ENCODE peak calls at places on chromosomes 11 and 22, in seven cellular contexts. F is upper lobe of right lung, H is HFF-Myc, Q is cardiac muscle cell, B is foreskin fibroblast, M is ovary, T is GM12865. G is an unnamed sample.

GRCh38 chr11:82811369-82811768 is 77.7 kb upstream of the FAM181B start:
- DNase-seq in F (no peak), H (no peak), Q (no peak), B (no peak), M (no peak), T (no peak), G (no peak)

GRCh38 chr11:128437137-128437536 is 150.2 kb downstream of the ETS1 start:
- DNase-seq in F (no peak), H (no peak), Q (no peak), B (peak), M (peak), T (no peak), G (no peak)

GRCh38 chr11:121437018-121437685 is 15.0 kb upstream of the SORL1 start:
- DNase-seq in F (no peak), H (no peak), Q (no peak), B (peak), M (no peak), T (no peak), G (no peak)

GRCh38 chr22:17824452-17824851 is 50.2 kb upstream of the BID start:
- DNase-seq in F (no peak), H (no peak), Q (no peak), B (no peak), M (no peak), T (no peak), G (no peak)

GRCh38 chr11:113895367-113896155 is 9.0 kb upstream of the HTR3B start:
- DNase-seq in F (no peak), H (no peak), Q (peak), B (no peak), M (no peak), T (no peak), G (no peak)

GRCh38 chr11:35207471-35208403 is 68.8 kb downstream of the CD44 start:
- DNase-seq in F (no peak), H (no peak), Q (no peak), B (no peak), M (no peak), T (no peak), G (no peak)

GRCh38 chr11:123381817-123382554 is 48.1 kb upstream of the GRAMD1B start:
- DNase-seq in F (no peak), H (no peak), Q (no peak), B (no peak), M (no peak), T (peak), G (no peak)

GRCh38 chr11:119729581-119730346 is 764 bp upstream of the NECTIN1 start:
- DNase-seq in F (peak), H (peak), Q (no peak), B (peak), M (peak), T (no peak), G (peak)

GRCh38 chr11:9565822-9566560 is 7.5 kb upstream of the WEE1 start:
- DNase-seq in F (no peak), H (peak), Q (peak), B (peak), M (peak), T (peak), G (peak)

GRCh38 chr22:48137640-48138039 is 1375.2 kb downstream of the TBC1D22A start:
- DNase-seq in F (no peak), H (no peak), Q (no peak), B (no peak), M (no peak), T (no peak), G (no peak)

GRCh38 chr11:62423012-62423411 is 4.2 kb downstream of the SCGB1A1 start:
- DNase-seq in F (no peak), H (no peak), Q (no peak), B (no peak), M (no peak), T (no peak), G (no peak)

GRCh38 chr22:19691721-19692341 is 22.5 kb upstream of the SEPTIN5 start:
- DNase-seq in F (peak), H (no peak), Q (peak), B (peak), M (no peak), T (no peak), G (peak)

GRCh38 chr22:27984001-27984695 is 65.1 kb upstream of the PITPNB start:
- DNase-seq in F (no peak), H (no peak), Q (no peak), B (no peak), M (no peak), T (no peak), G (no peak)

GRCh38 chr22:25564320-25564978 is at the start of gene GRK3:
- DNase-seq in F (peak), H (peak), Q (peak), B (peak), M (peak), T (peak), G (no peak)

GRCh38 chr11:5348516-5349194 is 2.7 kb upstream of the OR51B6 start:
- DNase-seq in F (no peak), H (no peak), Q (no peak), B (no peak), M (no peak), T (no peak), G (no peak)

GRCh38 chr11:104036603-104037394 is at the start of gene DDI1:
- DNase-seq in F (no peak), H (no peak), Q (no peak), B (no peak), M (peak), T (no peak), G (no peak)

GRCh38 chr11:1542267-1542666 is 29.8 kb downstream of the DUSP8 start:
- DNase-seq in F (no peak), H (no peak), Q (no peak), B (no peak), M (no peak), T (no peak), G (no peak)

GRCh38 chr11:1540074-1540473 is 32.0 kb downstream of the DUSP8 start:
- DNase-seq in F (no peak), H (no peak), Q (no peak), B (no peak), M (no peak), T (no peak), G (no peak)

GRCh38 chr11:1544536-1544935 is 27.5 kb downstream of the DUSP8 start:
- DNase-seq in F (no peak), H (no peak), Q (no peak), B (no peak), M (no peak), T (no peak), G (no peak)

GRCh38 chr11:1543606-1544263 is 28.3 kb downstream of the DUSP8 start:
- DNase-seq in F (no peak), H (no peak), Q (no peak), B (no peak), M (no peak), T (no peak), G (no peak)

GRCh38 chr11:1541474-1542204 is 30.4 kb downstream of the DUSP8 start:
- DNase-seq in F (no peak), H (no peak), Q (no peak), B (no peak), M (no peak), T (no peak), G (no peak)
- TF ChIP-seq CTCF in F (no peak), H (no peak), Q (no peak), B (no peak), M (no peak), T (no peak), G (no peak)

GRCh38 chr11:117986981-117987495 is 844 bp downstream of the IL10RA start:
- DNase-seq in F (no peak), H (no peak), Q (no peak), B (peak), M (no peak), T (peak), G (no peak)
- H3K4me3 ChIP-seq in F (peak), H (no peak), Q (no peak), B (no peak), M (peak), T (peak), G (no peak)

GRCh38 chr11:59141191-59141590 is 1.5 kb upstream of the FAM111A start:
- DNase-seq in F (no peak), H (no peak), Q (no peak), B (no peak), M (no peak), T (no peak), G (no peak)

GRCh38 chr11:59144096-59144495 is 1.4 kb downstream of the FAM111A start:
- DNase-seq in F (no peak), H (no peak), Q (no peak), B (no peak), M (no peak), T (no peak), G (no peak)

GRCh38 chr11:59144579-59145345 is 2.1 kb downstream of the FAM111A start:
- DNase-seq in F (peak), H (peak), Q (peak), B (peak), M (peak), T (peak), G (peak)

GRCh38 chr11:59141673-59142460 is 789 bp upstream of the FAM111A start:
- DNase-seq in F (no peak), H (no peak), Q (no peak), B (no peak), M (no peak), T (no peak), G (no peak)

DNA sequence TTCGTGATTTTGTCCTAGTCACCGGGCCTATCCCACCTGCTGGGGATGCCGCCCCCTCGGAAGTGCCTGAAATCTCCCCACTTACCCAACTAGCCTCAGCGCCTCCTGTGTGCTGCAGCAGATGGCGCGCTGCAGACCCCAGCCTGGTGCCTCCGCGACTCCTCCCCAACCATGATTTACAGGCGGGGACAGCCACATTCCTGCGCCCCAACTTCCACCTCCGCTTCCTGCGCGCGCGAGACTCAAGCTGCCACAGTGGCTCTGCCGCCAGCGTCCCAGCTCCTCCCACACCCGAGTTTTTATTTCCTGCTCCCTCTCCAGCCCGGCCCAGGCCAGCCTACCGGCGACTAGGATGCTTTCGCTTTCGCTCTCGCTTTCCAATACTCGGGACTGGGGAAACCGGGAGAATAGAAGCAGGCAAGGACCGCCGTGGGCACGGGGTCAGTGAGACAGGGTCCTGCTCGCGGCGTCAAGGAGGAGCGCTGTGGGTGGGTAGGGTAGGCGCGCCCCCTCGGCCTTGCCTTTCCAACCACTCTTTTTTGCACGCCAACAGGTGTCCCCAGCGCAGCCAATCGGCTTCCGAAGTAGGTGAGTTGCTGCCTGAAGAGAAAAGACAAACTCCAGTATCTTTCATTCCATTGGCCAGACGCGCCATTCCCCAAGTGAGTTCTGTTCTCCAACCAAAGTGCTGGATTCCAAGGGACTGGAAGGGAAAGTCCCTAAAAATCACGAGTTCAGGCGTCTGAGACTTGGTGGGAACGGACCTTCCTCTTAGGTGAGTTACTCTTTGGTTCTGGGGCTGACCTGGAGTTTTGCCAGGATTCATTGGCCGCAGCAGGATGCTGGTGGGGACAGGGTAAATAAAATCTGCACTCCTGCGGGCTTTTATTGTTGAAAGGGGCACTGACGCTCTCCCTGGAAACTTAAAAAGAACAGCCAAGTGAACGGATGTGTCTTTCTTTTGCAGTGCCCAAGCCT is at the start of gene FAM111A:
- DNase-seq in F (peak), H (peak), Q (peak), B (peak), M (peak), T (peak), G (peak)
- TF ChIP-seq CTCF in F (peak), H (no peak), Q (peak), B (peak), M (no peak), T (peak), G (peak)

GRCh38 chr11:69012092-69013008 is 696 bp downstream of the MRGPRF start:
- DNase-seq in F (no peak), H (peak), Q (no peak), B (peak), M (peak), T (no peak), G (no peak)
- H3K4me3 ChIP-seq in F (peak), H (peak), Q (peak), B (peak), M (peak), T (no peak), G (peak)

DNA sequence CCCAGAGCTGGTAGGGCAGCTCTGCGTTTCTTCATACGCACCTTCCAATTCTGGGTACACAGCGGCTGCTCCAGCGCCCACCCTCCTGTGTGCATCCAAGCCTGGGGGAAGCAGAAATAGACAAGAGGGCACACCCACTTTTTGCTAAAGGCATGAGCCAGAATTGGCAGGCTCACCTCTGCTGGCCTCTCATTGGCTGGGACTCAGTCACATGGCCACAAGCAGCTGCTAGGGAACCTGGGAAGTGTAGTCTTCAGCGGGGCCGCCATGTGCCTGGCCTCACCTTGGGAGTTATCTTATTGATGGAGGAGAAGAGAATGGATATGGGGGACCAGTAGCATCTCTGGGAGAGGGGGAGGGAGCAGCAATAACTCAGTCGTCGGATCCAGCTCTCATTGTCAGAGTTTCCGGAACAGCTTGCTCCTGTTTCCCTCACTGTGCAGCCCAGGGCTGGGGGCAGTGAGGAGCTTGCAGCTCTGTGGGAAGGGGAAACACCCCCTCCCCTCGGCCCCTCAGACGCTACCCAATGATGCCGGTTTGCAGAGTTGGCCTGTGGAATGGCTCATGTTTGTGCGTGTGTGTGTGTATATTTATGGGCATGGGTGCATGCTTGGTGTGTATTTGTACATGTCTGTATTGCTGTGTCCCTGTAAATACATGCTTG is 11.8 kb upstream of the MIEF1 start:
- DNase-seq in F (peak), H (no peak), Q (peak), B (peak), M (peak), T (peak), G (no peak)
- TF ChIP-seq CTCF in F (no peak), H (no peak), Q (no peak), B (no peak), M (no peak), T (no peak), G (no peak)

DNA sequence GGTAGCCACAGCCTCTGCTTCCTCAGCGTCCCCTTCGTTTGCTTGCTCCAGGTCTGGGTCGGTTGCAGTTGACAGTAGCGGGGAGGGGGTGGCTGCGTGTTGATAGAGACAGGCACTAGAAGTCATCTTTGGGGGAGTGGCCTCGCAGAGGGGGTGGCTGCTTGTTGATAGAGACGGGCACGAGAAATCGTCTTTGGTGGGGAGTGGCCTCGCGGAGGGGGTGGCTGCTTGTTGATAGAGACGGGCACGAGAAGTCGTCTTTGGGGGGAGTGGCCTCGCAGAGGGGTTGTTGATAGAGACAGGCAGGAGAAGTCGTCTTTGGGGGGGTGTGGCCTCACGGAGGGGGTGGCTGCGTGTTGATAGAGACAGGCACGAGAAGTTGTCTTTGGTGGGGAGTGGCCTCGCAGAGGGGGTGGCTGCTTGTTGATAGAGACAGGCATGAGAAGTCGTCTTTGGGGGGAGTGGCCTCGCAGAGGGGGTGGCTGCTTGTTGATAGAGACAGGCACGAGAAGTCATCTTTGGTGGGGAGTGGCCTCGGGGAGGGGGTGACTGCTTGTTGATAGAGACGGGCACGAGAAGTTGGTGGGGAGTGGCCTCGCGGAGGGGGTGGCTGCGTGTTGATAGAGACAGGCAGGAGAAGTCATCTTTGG is 328.3 kb downstream of the TBC1D22A start:
- DNase-seq in F (no peak), H (no peak), Q (no peak), B (peak), M (peak), T (no peak), G (no peak)
- H3K4me3 ChIP-seq in F (no peak), H (peak), Q (peak), B (peak), M (no peak), T (no peak), G (peak)